ENCODE peak calls at places on chromosomes 16 and 17, in ten cellular contexts. H, M, C, O, Q, S, J, Z, K and R are unnamed samples.
A peak's percentile ranks its signal among the peaks of the same experiment; 100 is the strongest.

GRCh38 chr16:546909-547770 is 13.1 kb upstream of the PRR35 start:
- DNase-seq in S (peak; percentile 45), C (no peak), M (no peak), Q (peak; percentile 22), O (peak; percentile 88), Z (peak; percentile 68), H (peak; percentile 59), J (no peak), K (peak; percentile 58), R (peak; percentile 79)

GRCh38 chr17:75242461-75243042 is 18.9 kb downstream of the GGA3 start:
- DNase-seq in K (no peak), H (no peak), C (no peak), Q (no peak), S (no peak), M (no peak), Z (no peak), J (no peak), O (no peak), R (no peak)

GRCh38 chr16:67571981-67572431 is 9.7 kb downstream of the CTCF start:
- DNase-seq in H (no peak), M (peak; percentile 61), S (no peak), Z (peak; percentile 40), Q (peak; percentile 82), K (peak; percentile 68), C (no peak), J (no peak), O (no peak), R (no peak)

GRCh38 chr16:81885976-81886586 is 107.0 kb downstream of the PLCG2 start:
- DNase-seq in M (peak; percentile 61), C (no peak), Z (peak; percentile 44), O (peak; percentile 60), S (no peak), J (no peak), H (no peak), K (peak; percentile 25), Q (peak; percentile 8), R (no peak)

GRCh38 chr16:83706394-83706793 is 101.4 kb upstream of the HSBP1 start:
- DNase-seq in Q (peak; percentile 87), H (no peak), M (peak; percentile 30), K (peak; percentile 71), S (no peak), J (no peak), C (no peak), O (no peak), Z (peak; percentile 23), R (no peak)

GRCh38 chr17:7740481-7741001 is 23.0 kb downstream of the DNAH2 start:
- DNase-seq in C (no peak), J (no peak), O (no peak), M (no peak), H (no peak), S (no peak), Z (peak; percentile 10), K (no peak), Q (no peak), R (no peak)

GRCh38 chr17:62592305-62593099 is 35.0 kb upstream of the MRC2 start:
- DNase-seq in Q (peak; percentile 24), Z (peak; percentile 27), J (no peak), M (peak; percentile 83), H (no peak), C (no peak), K (peak; percentile 8), O (no peak), S (no peak), R (no peak)

GRCh38 chr16:84207869-84208268 is 16.9 kb downstream of the ADAD2 start:
- DNase-seq in S (no peak), Q (no peak), H (no peak), O (no peak), M (no peak), J (no peak), Z (no peak), K (no peak), C (no peak), R (no peak)

GRCh38 chr17:40993856-40994255 is at the start of gene KRTAP3-3:
- DNase-seq in J (no peak), S (no peak), Q (no peak), O (no peak), Z (no peak), C (no peak), H (no peak), K (no peak), M (no peak), R (no peak)

GRCh38 chr17:61186996-61187395 is 212.6 kb upstream of the TBX2 start:
- DNase-seq in Q (peak; percentile 1), J (no peak), K (no peak), Z (no peak), H (no peak), M (no peak), S (no peak), O (no peak), C (no peak), R (no peak)

GRCh38 chr17:82753201-82753464 is 1.3 kb downstream of the TBCD start:
- DNase-seq in S (no peak), K (no peak), Q (no peak), O (no peak), J (no peak), C (no peak), M (no peak), H (no peak), Z (peak; percentile 11), R (no peak)

GRCh38 chr16:87133966-87134945 is 182.9 kb downstream of the C16orf95 start:
- DNase-seq in Q (no peak), M (no peak), S (no peak), H (no peak), K (no peak), O (no peak), J (no peak), C (no peak), Z (no peak), R (no peak)

GRCh38 chr16:88298882-88299745 is 83.6 kb upstream of the ZNF469 start:
- DNase-seq in C (no peak), S (no peak), K (peak; percentile 60), Q (peak; percentile 74), O (no peak), Z (peak; percentile 49), J (no peak), M (peak; percentile 50), H (no peak), R (no peak)

GRCh38 chr17:11245187-11245586 is 4.2 kb downstream of the SHISA6 start:
- DNase-seq in Q (no peak), M (no peak), H (no peak), C (no peak), S (no peak), O (no peak), Z (no peak), K (no peak), J (no peak), R (no peak)
- TF ChIP-seq CTCF in Q (no peak), M (no peak), H (no peak), C (no peak), S (no peak), O (no peak), Z (no peak), K (no peak), J (no peak), R (no peak)

GRCh38 chr16:49637511-49637910 is 218.4 kb downstream of the ZNF423 start:
- DNase-seq in O (no peak), Z (no peak), S (no peak), K (no peak), M (no peak), Q (no peak), C (no peak), J (no peak), H (no peak), R (no peak)
- TF ChIP-seq CTCF in O (no peak), Z (no peak), S (no peak), K (no peak), M (no peak), Q (no peak), C (no peak), J (no peak), H (no peak), R (no peak)

GRCh38 chr17:53186004-53186403 is 636.7 kb upstream of the KIF2B start:
- DNase-seq in C (no peak), O (no peak), Q (no peak), J (no peak), M (no peak), S (no peak), Z (no peak), K (no peak), H (no peak), R (no peak)
- TF ChIP-seq CTCF in C (no peak), O (no peak), Q (no peak), J (no peak), M (no peak), S (no peak), Z (no peak), K (no peak), H (no peak), R (no peak)

GRCh38 chr17:2235792-2236365 is 67.7 kb downstream of the SMG6 start:
- DNase-seq in M (no peak), Q (peak; percentile 47), J (no peak), S (peak; percentile 71), K (peak; percentile 95), Z (peak; percentile 54), C (no peak), O (no peak), H (peak; percentile 57), R (no peak)
- TF ChIP-seq CTCF in M (peak; percentile 3), Q (no peak), J (no peak), S (no peak), K (peak; percentile 23), Z (no peak), C (no peak), O (no peak), H (no peak), R (no peak)

GRCh38 chr17:66713533-66714042 is 121.3 kb upstream of the CACNG5 start:
- DNase-seq in H (no peak), S (no peak), M (no peak), Q (no peak), K (no peak), Z (no peak), O (no peak), C (no peak), J (no peak), R (no peak)

GRCh38 chr17:66711936-66712335 is 123.0 kb upstream of the CACNG5 start:
- DNase-seq in K (peak; percentile 7), J (no peak), C (no peak), M (peak; percentile 68), O (no peak), H (no peak), Z (peak; percentile 18), S (no peak), Q (no peak), R (no peak)

GRCh38 chr17:66714046-66715023 is 120.6 kb upstream of the CACNG5 start:
- DNase-seq in M (no peak), K (no peak), O (no peak), C (no peak), H (peak; percentile 24), J (no peak), S (no peak), Q (no peak), Z (no peak), R (no peak)

GRCh38 chr17:66711403-66711802 is 123.5 kb upstream of the CACNG5 start:
- DNase-seq in Z (no peak), Q (no peak), J (no peak), C (no peak), M (no peak), O (no peak), S (no peak), H (no peak), K (no peak), R (no peak)

DNA sequence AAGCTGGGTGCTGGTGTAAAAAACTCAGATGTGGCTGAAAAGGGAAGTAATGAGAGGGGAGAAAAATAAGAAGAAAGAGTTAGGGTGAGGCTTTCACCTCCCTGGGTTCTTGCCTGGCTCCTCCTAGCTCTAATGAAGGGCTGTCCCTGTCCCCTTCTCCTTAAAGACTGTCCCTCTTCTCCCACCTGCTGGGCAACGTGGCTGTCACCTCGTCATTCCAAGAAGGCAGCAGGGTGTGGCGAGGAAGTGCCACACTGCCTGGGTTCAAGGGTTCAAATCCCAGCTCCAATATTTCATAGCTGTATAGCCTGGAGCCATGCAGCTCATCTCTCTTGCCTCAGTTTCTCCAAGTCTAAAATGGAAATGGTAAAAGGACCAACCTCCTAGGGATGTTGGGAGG is 122.5 kb upstream of the CACNG5 start:
- DNase-seq in M (no peak), J (no peak), H (no peak), Z (no peak), K (no peak), O (no peak), C (no peak), Q (no peak), S (no peak), R (no peak)
- TF ChIP-seq CTCF in M (no peak), J (no peak), H (no peak), Z (no peak), K (no peak), O (no peak), C (no peak), Q (no peak), S (no peak), R (no peak)